ENCODE peak calls at places on chromosomes 4 and X, in five cellular contexts. One of them, this sample, is unnamed.

GRCh38 chrX:140343226-140343873 is 161.5 kb downstream of the SOX3 start:
- DNase-seq in Right ventricle myocardium inferior: no peak
- DNase-seq in activated naive CD4-positive, alpha-beta T cell: no peak
- DNase-seq in CD4-positive, CD25-positive, alpha-beta regulatory T cell: no peak
- DNase-seq in activated T-helper 9 cell treated with anti-CD3 and anti-CD28 coated beads, Interleukin-2, amount 50 U/mL, for 16 hours: no peak
- DNase-seq in this sample: no peak

GRCh38 chr4:184934184-184934583 is 84.1 kb upstream of the HELT start:
- DNase-seq in Right ventricle myocardium inferior: no peak
- DNase-seq in activated T-helper 9 cell treated with anti-CD3 and anti-CD28 coated beads, Interleukin-2, amount 50 U/mL, for 16 hours: no peak
- DNase-seq in activated naive CD4-positive, alpha-beta T cell: no peak
- DNase-seq in CD4-positive, CD25-positive, alpha-beta regulatory T cell: no peak
- DNase-seq in this sample: no peak

GRCh38 chr4:85681194-85681803 is 206.3 kb downstream of the ARHGAP24 start:
- DNase-seq in activated T-helper 9 cell treated with anti-CD3 and anti-CD28 coated beads, Interleukin-2, amount 50 U/mL, for 16 hours: no peak
- DNase-seq in activated naive CD4-positive, alpha-beta T cell: no peak
- DNase-seq in Right ventricle myocardium inferior: peak; percentile 48
- DNase-seq in CD4-positive, CD25-positive, alpha-beta regulatory T cell: no peak
- DNase-seq in this sample: no peak

GRCh38 chr4:40916880-40917279 is 167.1 kb downstream of the NSUN7 start:
- DNase-seq in Right ventricle myocardium inferior: no peak
- DNase-seq in CD4-positive, CD25-positive, alpha-beta regulatory T cell: no peak
- DNase-seq in activated naive CD4-positive, alpha-beta T cell: peak; percentile 3
- DNase-seq in activated T-helper 9 cell treated with anti-CD3 and anti-CD28 coated beads, Interleukin-2, amount 50 U/mL, for 16 hours: peak; percentile 15
- DNase-seq in this sample: peak; percentile 55

GRCh38 chrX:94545722-94546121 is 871.7 kb downstream of the FAM133A start:
- DNase-seq in Right ventricle myocardium inferior: no peak
- DNase-seq in CD4-positive, CD25-positive, alpha-beta regulatory T cell: no peak
- DNase-seq in activated T-helper 9 cell treated with anti-CD3 and anti-CD28 coated beads, Interleukin-2, amount 50 U/mL, for 16 hours: no peak
- DNase-seq in activated naive CD4-positive, alpha-beta T cell: no peak
- DNase-seq in this sample: no peak

GRCh38 chr4:34721835-34722234 is 1522.5 kb downstream of the ARAP2 start:
- DNase-seq in activated naive CD4-positive, alpha-beta T cell: no peak
- DNase-seq in Right ventricle myocardium inferior: no peak
- DNase-seq in activated T-helper 9 cell treated with anti-CD3 and anti-CD28 coated beads, Interleukin-2, amount 50 U/mL, for 16 hours: no peak
- DNase-seq in CD4-positive, CD25-positive, alpha-beta regulatory T cell: no peak
- DNase-seq in this sample: no peak

GRCh38 chrX:104318330-104319009 is 63.7 kb upstream of the ESX1 start:
- DNase-seq in Right ventricle myocardium inferior: no peak
- DNase-seq in CD4-positive, CD25-positive, alpha-beta regulatory T cell: no peak
- DNase-seq in activated T-helper 9 cell treated with anti-CD3 and anti-CD28 coated beads, Interleukin-2, amount 50 U/mL, for 16 hours: no peak
- DNase-seq in activated naive CD4-positive, alpha-beta T cell: no peak
- DNase-seq in this sample: no peak

GRCh38 chr4:76197001-76197743 is 16.5 kb downstream of the SCARB2 start:
- DNase-seq in activated naive CD4-positive, alpha-beta T cell: no peak
- DNase-seq in activated T-helper 9 cell treated with anti-CD3 and anti-CD28 coated beads, Interleukin-2, amount 50 U/mL, for 16 hours: no peak
- DNase-seq in CD4-positive, CD25-positive, alpha-beta regulatory T cell: no peak
- DNase-seq in Right ventricle myocardium inferior: no peak
- DNase-seq in this sample: no peak

GRCh38 chrX:41737065-41737464 is 13.1 kb downstream of the GPR82 start:
- DNase-seq in activated T-helper 9 cell treated with anti-CD3 and anti-CD28 coated beads, Interleukin-2, amount 50 U/mL, for 16 hours: no peak
- DNase-seq in CD4-positive, CD25-positive, alpha-beta regulatory T cell: no peak
- DNase-seq in activated naive CD4-positive, alpha-beta T cell: no peak
- DNase-seq in Right ventricle myocardium inferior: no peak
- DNase-seq in this sample: no peak

GRCh38 chrX:95063554-95063953 is 1389.5 kb downstream of the FAM133A start:
- DNase-seq in activated T-helper 9 cell treated with anti-CD3 and anti-CD28 coated beads, Interleukin-2, amount 50 U/mL, for 16 hours: no peak
- DNase-seq in CD4-positive, CD25-positive, alpha-beta regulatory T cell: no peak
- DNase-seq in activated naive CD4-positive, alpha-beta T cell: no peak
- DNase-seq in Right ventricle myocardium inferior: no peak
- DNase-seq in this sample: no peak

GRCh38 chr4:19193274-19193962 is 1058.3 kb upstream of the SLIT2 start:
- DNase-seq in Right ventricle myocardium inferior: no peak
- DNase-seq in activated T-helper 9 cell treated with anti-CD3 and anti-CD28 coated beads, Interleukin-2, amount 50 U/mL, for 16 hours: no peak
- DNase-seq in CD4-positive, CD25-positive, alpha-beta regulatory T cell: no peak
- DNase-seq in activated naive CD4-positive, alpha-beta T cell: no peak
- DNase-seq in this sample: no peak

This sample was measured in stimulated activated CD4-positive, alpha-beta T cell treated with anti-CD3 and anti-CD28 coated beads, TNF-alpha, amount 100 ng/mL, for 24 hours.